ENCODE peak calls at places on chromosome 4, in five cellular contexts. B is H1, Q is mesenchymal stem cell, W is IMR-90, V is H9. C is an unnamed sample.

GRCh38 chr4:177596035-177596434 is 153.8 kb upstream of the AGA start:
- DNase-seq in V (peak; percentile 84), B (peak; percentile 25), W (peak; percentile 85), Q (peak; percentile 85), C (no peak)

GRCh38 chr4:152112887-152113286 is 352.1 kb upstream of the GATB start:
- DNase-seq in Q (no peak), B (no peak), V (no peak), W (no peak), C (no peak)

GRCh38 chr4:112853662-112854256 is 195.7 kb upstream of the ANK2 start:
- DNase-seq in Q (no peak), B (no peak), W (no peak), V (no peak), C (no peak)

GRCh38 chr4:162727232-162727631 is 439.5 kb downstream of the NAF1 start:
- DNase-seq in Q (no peak), B (no peak), W (no peak), V (no peak), C (no peak)

GRCh38 chr4:188130355-188130754 is 8.9 kb upstream of the TRIML1 start:
- DNase-seq in V (no peak), B (no peak), W (no peak), Q (no peak), C (no peak)

GRCh38 chr4:186554890-186555827 is at the start of gene MTNR1A:
- DNase-seq in B (no peak), V (peak; percentile 67), W (no peak), Q (peak; percentile 33), C (peak; percentile 46)

GRCh38 chr4:743463-744211 is 38.0 kb downstream of the PCGF3 start:
- DNase-seq in W (peak; percentile 35), B (no peak), V (no peak), Q (no peak), C (no peak)

GRCh38 chr4:140943486-140943885 is 187.3 kb upstream of the TBC1D9 start:
- DNase-seq in Q (no peak), B (no peak), W (peak; percentile 77), V (no peak), C (no peak)

GRCh38 chr4:187798385-187798784 is 197.2 kb upstream of the ZFP42 start:
- DNase-seq in B (no peak), Q (no peak), V (peak; percentile 64), W (no peak), C (no peak)

GRCh38 chr4:132540797-132541196 is 608.3 kb upstream of the PCDH10 start:
- DNase-seq in V (no peak), B (no peak), W (no peak), Q (no peak), C (no peak)

GRCh38 chr4:113958766-113959540 is 20.5 kb downstream of the ARSJ start:
- DNase-seq in V (no peak), B (no peak), W (peak; percentile 97), Q (peak; percentile 95), C (no peak)

GRCh38 chr4:23085249-23085568 is 392.5 kb downstream of the GBA3 start:
- DNase-seq in B (no peak), W (no peak), V (no peak), Q (no peak), C (no peak)

GRCh38 chr4:116926631-116927295 is 158.6 kb downstream of the TRAM1L1 start:
- DNase-seq in V (no peak), W (no peak), B (no peak), Q (no peak), C (peak; percentile 0)
- H3K18ac ChIP-seq in V (no peak overlapping the region), W (no peak overlapping the region), B (no peak overlapping the region), Q (no peak overlapping the region), C (no peak overlapping the region)

DNA sequence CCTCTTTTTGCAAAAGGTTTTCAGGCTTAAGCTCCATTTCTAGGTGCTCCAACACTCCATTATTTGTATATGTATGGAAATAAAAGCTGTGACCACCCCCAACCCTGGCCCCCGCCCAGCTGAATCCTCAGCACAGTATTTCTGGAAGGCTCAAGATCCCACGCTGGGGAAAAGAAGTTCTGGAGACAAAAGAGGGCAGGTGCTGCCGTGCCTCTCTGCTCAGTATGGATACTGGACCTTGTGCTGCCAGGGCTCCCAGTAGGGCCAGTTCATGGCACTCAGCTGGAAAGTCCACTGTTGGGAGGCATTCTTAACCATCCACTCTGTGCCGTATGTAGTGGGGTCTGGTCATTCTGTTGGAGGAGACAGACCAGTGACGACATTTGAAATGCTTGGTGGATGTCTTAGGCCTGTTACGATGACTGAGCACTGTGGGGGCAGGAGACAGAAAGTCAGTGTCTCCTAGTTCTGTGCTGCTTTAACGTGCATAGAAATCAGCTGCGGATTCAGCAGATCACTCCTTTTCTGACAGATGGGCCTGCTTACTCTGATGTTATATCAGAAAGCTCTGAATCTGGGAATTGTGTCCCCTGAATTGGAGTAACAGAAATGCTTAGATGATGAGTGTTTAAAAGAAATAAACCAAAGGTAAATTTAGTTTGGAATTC is 48.4 kb upstream of the MSANTD1 start:
- DNase-seq in Q (no peak), B (no peak), V (no peak), W (no peak), C (no peak)
- H4K91ac ChIP-seq in Q (no peak overlapping the region), B (no peak overlapping the region), V (peak overlapping the region; percentile 42), W (no peak overlapping the region), C (no peak overlapping the region)

GRCh38 chr4:8574796-8575370 is 5.3 kb upstream of the GPR78 start:
- DNase-seq in B (no peak), V (no peak), Q (no peak), W (no peak), C (no peak)
- H3K14ac ChIP-seq in B (no peak overlapping the region), V (no peak overlapping the region), Q (no peak overlapping the region), W (no peak overlapping the region), C (no peak overlapping the region)

GRCh38 chr4:118352843-118353373 is at the start of gene PRSS12:
- DNase-seq in V (peak; percentile 86), Q (peak; percentile 70), B (peak; percentile 57), W (peak; percentile 75), C (peak; percentile 77)
- H3K18ac ChIP-seq in V (no peak within 1 kb of the TSS), Q (peak within 1 kb of the TSS; percentile 81), B (peak within 1 kb of the TSS; percentile 65), W (peak within 1 kb of the TSS; percentile 85), C (peak within 1 kb of the TSS; percentile 89)

GRCh38 chr4:4666187-4666586 is 124.3 kb upstream of the STX18 start:
- DNase-seq in W (no peak), Q (no peak), V (no peak), B (no peak), C (no peak)
- H4K91ac ChIP-seq in W (no peak overlapping the region), Q (no peak overlapping the region), V (no peak overlapping the region), B (peak overlapping the region; percentile 71), C (no peak overlapping the region)

DNA sequence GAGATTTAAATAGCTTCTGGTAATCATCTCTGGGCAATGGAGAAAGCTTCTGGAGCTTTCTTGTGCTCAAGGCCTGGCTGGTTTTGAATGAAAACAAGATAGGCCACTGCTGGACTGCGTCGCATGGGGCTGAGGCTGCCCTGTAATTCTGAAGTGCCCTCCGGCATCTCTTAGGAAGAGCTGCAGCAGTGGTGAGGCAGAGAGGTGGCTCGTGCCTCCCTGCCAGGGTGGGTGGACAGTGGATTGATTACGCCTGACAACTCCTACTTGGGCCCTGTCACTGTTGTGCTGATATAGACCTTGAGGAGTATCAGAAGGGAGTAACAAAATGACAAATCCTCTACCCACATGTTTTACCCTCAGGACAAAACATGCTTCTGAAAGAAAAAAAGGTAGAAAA is 279.7 kb downstream of the NR3C2 start:
- DNase-seq in Q (no peak), B (no peak), W (no peak), V (no peak), C (no peak)
- H3K14ac ChIP-seq in Q (no peak overlapping the region), B (no peak overlapping the region), W (no peak overlapping the region), V (no peak overlapping the region), C (no peak overlapping the region)

GRCh38 chr4:87069037-87069742 is 134.4 kb downstream of the AFF1 start:
- DNase-seq in B (no peak), W (no peak), Q (no peak), V (no peak), C (no peak)

GRCh38 chr4:87068591-87069021 is 133.8 kb downstream of the AFF1 start:
- DNase-seq in B (no peak), Q (no peak), W (no peak), V (no peak), C (no peak)

GRCh38 chr4:87073187-87073569 is 138.4 kb downstream of the AFF1 start:
- DNase-seq in B (no peak), V (no peak), W (no peak), Q (no peak), C (no peak)

GRCh38 chr4:87073570-87074470 is 139.0 kb downstream of the AFF1 start:
- DNase-seq in B (no peak), V (no peak), W (peak; percentile 62), Q (peak; percentile 49), C (no peak)

GRCh38 chr4:87071401-87071800 is 136.6 kb downstream of the AFF1 start:
- DNase-seq in B (no peak), W (no peak), Q (no peak), V (no peak), C (no peak)
- H3K18ac ChIP-seq in B (no peak overlapping the region), W (no peak overlapping the region), Q (no peak overlapping the region), V (no peak overlapping the region), C (no peak overlapping the region)

GRCh38 chr4:15231265-15232091 is 196.4 kb upstream of the C1QTNF7 start:
- DNase-seq in W (peak; percentile 88), B (no peak), Q (peak; percentile 86), V (peak; percentile 71), C (peak; percentile 65)
- H4K91ac ChIP-seq in W (peak overlapping the region; percentile 44), B (no peak overlapping the region), Q (no peak overlapping the region), V (no peak overlapping the region), C (no peak overlapping the region)

GRCh38 chr4:74789518-74789917 is 4.8 kb downstream of the BTC start:
- DNase-seq in V (no peak), W (no peak), B (no peak), Q (no peak), C (no peak)

GRCh38 chr4:74796631-74797030 is 2.3 kb upstream of the BTC start:
- DNase-seq in W (no peak), B (no peak), V (no peak), Q (no peak), C (no peak)

GRCh38 chr4:74794341-74794801 is at the start of gene BTC:
- DNase-seq in B (no peak), W (no peak), V (peak; percentile 58), Q (peak; percentile 21), C (peak; percentile 18)

GRCh38 chr4:74790652-74791051 is 3.7 kb downstream of the BTC start:
- DNase-seq in V (no peak), B (no peak), Q (no peak), W (no peak), C (no peak)

GRCh38 chr4:74793757-74794340 is 474 bp downstream of the BTC start:
- DNase-seq in B (peak; percentile 66), V (peak; percentile 91), Q (peak; percentile 28), W (no peak), C (peak; percentile 23)
- H3K14ac ChIP-seq in B (no peak overlapping the region), V (peak overlapping the region; percentile 63), Q (no peak overlapping the region), W (no peak overlapping the region), C (no peak overlapping the region)

GRCh38 chr4:161595230-161595771 is 568.5 kb downstream of the FSTL5 start:
- DNase-seq in Q (no peak), W (no peak), V (no peak), B (no peak), C (no peak)
- H3K18ac ChIP-seq in Q (no peak overlapping the region), W (no peak overlapping the region), V (no peak overlapping the region), B (no peak overlapping the region), C (no peak overlapping the region)